ENCODE peak calls at places on chromosomes 16 and 17, in seven cellular contexts. F, D, U, K, I, V and E are unnamed samples.

GRCh38 chr16:15033309-15033707 is 22.6 kb downstream of the NTAN1 start:
- ATAC-seq in K (peak), V (no peak), D (no peak), F (no peak), I (no peak), U (peak), E (no peak)

GRCh38 chr17:37092041-37092440 is 143.3 kb downstream of the AATF start:
- ATAC-seq in I (no peak), D (no peak), K (no peak), U (no peak), F (no peak), V (peak), E (no peak)

GRCh38 chr16:4290236-4290830 is 17.5 kb upstream of the TFAP4 start:
- ATAC-seq in F (peak), U (no peak), V (peak), I (no peak), K (peak), D (no peak), E (no peak)

GRCh38 chr17:17554266-17554665 is 37.2 kb downstream of the PEMT start:
- ATAC-seq in D (no peak), I (no peak), K (no peak), V (no peak), F (no peak), U (no peak), E (no peak)

GRCh38 chr17:41544497-41544896 is 16.4 kb upstream of the KRT19 start:
- ATAC-seq in F (no peak), K (no peak), D (no peak), V (peak), I (no peak), U (no peak), E (no peak)

GRCh38 chr17:50564916-50565315 is 4.4 kb downstream of the CACNA1G start:
- ATAC-seq in D (no peak), K (no peak), F (no peak), I (peak), U (peak), V (peak), E (peak)

GRCh38 chr17:51559778-51560177 is 299.4 kb downstream of the UTP18 start:
- ATAC-seq in D (no peak), F (no peak), U (no peak), I (no peak), K (peak), V (no peak), E (no peak)

GRCh38 chr16:85104821-85105391 is 7.4 kb downstream of the CIBAR2 start:
- ATAC-seq in K (peak), U (peak), D (peak), V (peak), F (peak), I (no peak), E (no peak)

GRCh38 chr16:1330260-1330914 is 3.1 kb upstream of the BAIAP3 start:
- ATAC-seq in U (no peak), F (peak), K (no peak), I (no peak), V (no peak), D (no peak), E (no peak)

GRCh38 chr17:18166894-18167293 is 16.7 kb upstream of the ALKBH5 start:
- ATAC-seq in F (peak), I (no peak), V (peak), U (no peak), D (no peak), K (peak), E (no peak)

GRCh38 chr16:68179855-68180254 is 56.1 kb downstream of the ESRP2 start:
- ATAC-seq in V (no peak), I (no peak), F (no peak), K (no peak), D (no peak), U (no peak), E (no peak)

GRCh38 chr17:32815460-32815859 is 61.5 kb downstream of the MYO1D start:
- ATAC-seq in K (peak), V (no peak), D (no peak), I (no peak), U (no peak), F (no peak), E (no peak)

GRCh38 chr16:82769845-82770244 is 143.1 kb downstream of the CDH13 start:
- ATAC-seq in F (no peak), I (no peak), K (no peak), V (no peak), D (no peak), U (peak), E (no peak)

GRCh38 chr17:61904094-61904710 is 23.6 kb downstream of the INTS2 start:
- ATAC-seq in K (no peak), D (peak), I (no peak), V (no peak), U (no peak), F (no peak), E (no peak)

GRCh38 chr17:13306310-13306962 is 288.6 kb upstream of the ELAC2 start:
- ATAC-seq in U (no peak), I (no peak), F (no peak), V (peak), K (peak), D (no peak), E (peak)

GRCh38 chr17:65584604-65585521 is 23.4 kb upstream of the AXIN2 start:
- ATAC-seq in D (no peak), U (peak), I (no peak), K (peak), V (no peak), F (no peak), E (no peak)

GRCh38 chr17:77154187-77154586 is 13.4 kb downstream of the SEC14L1 start:
- ATAC-seq in U (no peak), I (no peak), V (no peak), K (no peak), D (no peak), F (peak), E (no peak)

GRCh38 chr17:56785997-56786680 is 47.6 kb downstream of the C17orf67 start:
- ATAC-seq in U (no peak), K (no peak), I (no peak), V (no peak), D (no peak), F (no peak), E (no peak)

GRCh38 chr17:77810536-77810935 is 148.0 kb upstream of the TNRC6C start:
- ATAC-seq in V (peak), U (peak), D (no peak), I (no peak), K (no peak), F (no peak), E (peak)

GRCh38 chr16:21101631-21102420 is 48.8 kb downstream of the DNAH3 start:
- ATAC-seq in U (peak), D (no peak), K (peak), V (peak), I (peak), F (peak), E (no peak)

GRCh38 chr17:40607641-40608040 is 40.0 kb downstream of the SMARCE1 start:
- ATAC-seq in I (no peak), K (no peak), D (peak), V (peak), U (no peak), F (no peak), E (no peak)

GRCh38 chr16:88817785-88818609 is 6.3 kb upstream of the APRT start:
- ATAC-seq in F (no peak), I (peak), D (no peak), K (no peak), U (no peak), V (no peak), E (no peak)

GRCh38 chr16:30060354-30061194 is 5.0 kb upstream of the ALDOA start:
- ATAC-seq in I (no peak), V (no peak), D (no peak), U (no peak), F (no peak), K (no peak), E (no peak)

GRCh38 chr17:27407916-27408846 is 48.1 kb upstream of the KSR1 start:
- ATAC-seq in V (peak), F (peak), D (no peak), I (peak), U (peak), K (no peak), E (no peak)

DNA sequence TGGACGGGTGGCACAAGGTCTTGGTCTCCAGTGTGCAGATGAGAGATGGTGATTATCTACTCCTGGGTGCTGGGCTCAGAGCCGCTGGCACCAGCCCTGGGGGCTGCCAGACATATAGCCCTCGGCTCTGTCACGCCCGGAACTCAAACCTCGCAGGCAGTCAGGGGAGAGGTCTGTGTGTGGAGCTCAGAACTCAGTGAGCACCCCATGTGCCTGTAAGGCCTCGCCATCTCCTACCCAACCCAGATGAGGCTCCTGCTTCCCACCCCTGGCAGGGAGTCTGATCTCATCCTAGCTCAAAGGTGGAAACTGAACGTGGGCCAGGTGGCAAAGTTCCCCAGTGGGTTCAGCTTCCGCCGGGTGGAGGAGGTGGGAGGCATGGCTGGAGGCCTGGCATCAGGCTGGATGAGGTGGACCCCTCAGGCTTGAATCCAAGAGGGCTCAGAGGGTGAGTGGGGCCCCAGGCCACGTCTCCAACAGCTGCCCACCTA is 22.6 kb upstream of the NPTX1 start:
- ATAC-seq in D (no peak), F (no peak), U (no peak), I (no peak), K (no peak), V (no peak), E (no peak)
- H3K27ac ChIP-seq in D (no peak), F (no peak), U (no peak), I (no peak), K (no peak), V (no peak), E (no peak)

GRCh38 chr17:82063424-82064415 is 1.9 kb downstream of the DUS1L start:
- ATAC-seq in U (no peak), D (no peak), I (no peak), K (peak), F (no peak), V (no peak), E (no peak)
- H3K27ac ChIP-seq in U (no peak), D (no peak), I (no peak), K (no peak), F (peak), V (no peak), E (no peak)

GRCh38 chr16:28473714-28474265 is 1.7 kb upstream of the NPIPB7 start:
- ATAC-seq in D (no peak), K (no peak), I (no peak), F (no peak), U (no peak), V (no peak), E (no peak)
- H3K27ac ChIP-seq in D (no peak), K (no peak), I (no peak), F (no peak), U (no peak), V (no peak), E (no peak)

GRCh38 chr17:181213-182163 is at the start of gene DOC2B:
- ATAC-seq in I (peak), U (peak), K (peak), D (no peak), F (peak), V (peak), E (peak)

GRCh38 chr17:179066-179432 is 2.4 kb downstream of the DOC2B start:
- ATAC-seq in V (no peak), F (no peak), D (no peak), K (no peak), U (peak), I (no peak), E (no peak)

GRCh38 chr17:182164-182751 is 808 bp upstream of the DOC2B start:
- ATAC-seq in D (no peak), I (no peak), U (no peak), V (peak), F (no peak), K (peak), E (no peak)

GRCh38 chr17:179721-180379 is 1.6 kb downstream of the DOC2B start:
- ATAC-seq in V (no peak), I (no peak), U (peak), K (no peak), D (no peak), F (no peak), E (no peak)

DNA sequence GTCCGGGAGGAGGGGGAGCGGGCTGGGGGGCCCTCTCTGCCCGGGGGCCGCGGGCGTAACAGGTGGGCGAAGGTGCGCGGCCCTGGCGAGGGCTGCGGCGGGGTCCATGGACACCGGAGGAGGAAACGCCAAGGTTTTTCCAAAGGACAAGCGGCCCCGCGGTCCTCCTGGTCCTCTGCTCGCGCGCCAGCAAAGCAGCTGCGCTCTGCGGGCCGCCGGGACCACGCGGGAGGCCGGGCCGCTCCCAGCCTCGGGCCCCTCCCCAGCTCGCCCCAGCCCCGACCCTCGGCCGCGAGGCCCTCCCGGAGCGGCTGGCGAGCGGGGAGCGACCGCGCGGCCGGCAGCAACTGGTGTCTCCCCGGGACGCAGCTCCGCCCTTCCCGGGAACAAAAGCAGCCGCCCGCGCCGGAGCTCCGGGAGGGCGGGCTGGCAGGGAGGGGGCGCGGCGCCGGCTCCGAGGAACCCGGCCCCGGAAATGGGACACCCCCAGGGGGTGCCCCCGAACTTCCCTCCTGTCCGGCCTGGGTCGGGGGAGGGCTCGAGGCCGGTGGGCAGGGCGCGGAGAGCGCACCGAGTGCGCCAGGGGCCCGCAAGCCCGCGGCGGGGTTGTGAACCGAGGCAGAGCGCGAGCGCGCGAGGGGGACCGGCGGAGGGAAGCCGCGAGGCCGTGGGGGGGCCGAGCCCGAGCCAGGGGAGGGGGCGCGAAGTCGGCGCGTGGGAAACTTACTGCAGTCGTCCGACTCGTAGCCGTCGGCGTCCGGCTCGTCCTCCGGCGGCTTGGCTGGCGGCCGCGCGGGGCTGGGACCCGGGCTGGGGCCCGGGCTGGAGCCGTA is 854 bp downstream of the DOC2B start:
- ATAC-seq in V (no peak), U (no peak), F (peak), I (no peak), D (no peak), K (peak), E (no peak)
- H3K27ac ChIP-seq in V (peak), U (peak), F (no peak), I (no peak), D (no peak), K (no peak), E (no peak)

GRCh38 chr17:67047382-67047781 is 3.0 kb downstream of the CACNG1 start:
- ATAC-seq in K (no peak), U (no peak), D (no peak), V (no peak), I (no peak), F (no peak), E (no peak)
- H3K27ac ChIP-seq in K (no peak), U (no peak), D (no peak), V (no peak), I (no peak), F (no peak), E (no peak)

DNA sequence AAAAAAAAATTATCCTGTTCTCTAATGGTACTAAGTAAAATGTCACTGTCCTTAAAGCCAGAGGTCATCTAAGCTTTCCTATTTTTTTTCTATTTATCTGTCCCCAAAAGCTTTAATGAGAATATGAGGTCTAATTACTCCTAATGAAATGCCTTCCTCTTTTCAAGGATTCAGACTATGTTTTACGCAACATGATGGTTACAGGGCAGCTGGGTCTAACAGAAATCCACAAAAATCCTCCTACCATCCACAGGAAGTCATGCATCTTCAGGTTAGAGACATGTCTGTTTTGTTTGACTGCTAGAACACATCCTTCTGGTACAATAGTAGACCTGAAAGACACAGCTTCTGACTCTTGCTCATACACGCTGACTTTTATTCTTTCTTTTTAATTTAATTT is 29.7 kb upstream of the NSRP1 start:
- ATAC-seq in V (no peak), F (no peak), K (no peak), D (no peak), I (no peak), U (no peak), E (no peak)
- H3K27ac ChIP-seq in V (no peak), F (no peak), K (no peak), D (no peak), I (no peak), U (no peak), E (no peak)

DNA sequence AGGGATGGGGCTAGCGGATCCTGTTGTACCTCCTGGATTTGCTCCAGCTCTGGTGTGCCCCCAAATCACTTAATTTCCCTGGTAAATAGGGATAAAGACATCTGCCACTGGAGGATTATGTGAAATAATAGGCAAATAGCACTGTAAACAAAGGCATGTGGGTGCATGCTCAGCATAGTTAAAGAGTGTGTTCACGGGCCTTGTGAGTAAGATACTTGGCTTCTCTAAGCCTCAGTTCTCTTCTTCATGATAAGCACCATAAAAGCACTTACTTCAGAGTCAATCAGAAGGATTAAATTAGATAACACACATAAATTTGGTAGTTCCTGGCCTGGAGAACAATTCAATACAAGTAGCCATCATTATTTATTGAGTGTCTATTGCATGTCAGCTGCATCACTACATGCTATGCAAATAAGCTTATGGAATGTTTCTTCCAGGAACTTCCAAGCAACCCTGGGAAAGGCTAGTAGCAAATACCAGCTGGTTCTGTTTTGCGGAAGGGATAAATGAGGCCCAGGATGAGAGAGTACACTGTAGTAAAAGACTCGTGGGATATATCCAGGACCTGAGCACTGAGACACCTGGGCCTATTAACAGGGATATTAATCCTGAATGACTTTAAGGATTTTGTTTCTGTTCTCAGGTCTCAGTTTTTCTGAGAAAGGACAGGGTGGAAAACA is 14.5 kb downstream of the CCL11 start:
- ATAC-seq in D (no peak), V (peak), K (no peak), I (peak), F (no peak), U (no peak), E (no peak)
- H3K27ac ChIP-seq in D (no peak), V (no peak), K (no peak), I (peak), F (no peak), U (no peak), E (peak)

GRCh38 chr17:81838753-81839255 is 4.0 kb upstream of the PPP1R27 start:
- ATAC-seq in K (no peak), V (no peak), D (no peak), I (no peak), F (no peak), U (no peak), E (no peak)

GRCh38 chr17:81840826-81841778 is 6.3 kb upstream of the PPP1R27 start:
- ATAC-seq in I (peak), F (peak), D (no peak), V (peak), K (peak), U (peak), E (no peak)

GRCh38 chr17:81841866-81842265 is 7.0 kb upstream of the PPP1R27 start:
- ATAC-seq in U (no peak), K (no peak), F (no peak), D (no peak), I (no peak), V (no peak), E (no peak)

GRCh38 chr17:81837641-81838040 is 2.8 kb upstream of the PPP1R27 start:
- ATAC-seq in K (no peak), V (no peak), I (no peak), U (no peak), D (no peak), F (no peak), E (no peak)

GRCh38 chr17:81839301-81839700 is 4.5 kb upstream of the PPP1R27 start:
- ATAC-seq in I (no peak), V (no peak), U (no peak), D (no peak), K (no peak), F (no peak), E (no peak)
- H3K27ac ChIP-seq in I (no peak), V (no peak), U (no peak), D (no peak), K (no peak), F (no peak), E (no peak)